ENCODE peak calls at places on chromosomes 12 and 14, in five cellular contexts. Y is left ventricle myocardium superior, J is NAMALWA, M is IMR-90, O is skeletal muscle cell. Z is an unnamed sample.

GRCh38 chr14:68397371-68397779 is 395.5 kb downstream of the ZFP36L1 start:
- DNase-seq in Y (peak), J (no peak), M (no peak), O (no peak), Z (no peak)

GRCh38 chr12:80382254-80382653 is 61.8 kb upstream of the PTPRQ start:
- DNase-seq in Y (no peak), J (no peak), M (no peak), O (no peak), Z (no peak)

GRCh38 chr12:87253157-87253556 is 776.0 kb downstream of the C12orf50 start:
- DNase-seq in Y (no peak), J (no peak), M (no peak), O (no peak), Z (no peak)

GRCh38 chr14:89304972-89305703 is 111.9 kb downstream of the FOXN3 start:
- DNase-seq in Y (no peak), J (peak), M (peak), O (no peak), Z (no peak)

GRCh38 chr12:103272949-103273348 is 222.8 kb downstream of the C12orf42 start:
- DNase-seq in Y (no peak), J (no peak), M (no peak), O (no peak), Z (no peak)

GRCh38 chr12:76644950-76645349 is 85.4 kb upstream of the OSBPL8 start:
- DNase-seq in Y (no peak), J (no peak), M (no peak), O (no peak), Z (no peak)

GRCh38 chr14:58362798-58363412 is 32.8 kb upstream of the TOMM20L start:
- DNase-seq in Y (no peak), J (peak), M (peak), O (no peak), Z (no peak)

GRCh38 chr12:127054531-127054930 is 1212.4 kb upstream of the TMEM132C start:
- DNase-seq in Y (no peak), J (no peak), M (no peak), O (peak), Z (peak)

GRCh38 chr14:45491914-45492313 is 238.9 kb upstream of the MIS18BP1 start:
- DNase-seq in Y (no peak), J (no peak), M (no peak), O (no peak), Z (no peak)

GRCh38 chr12:43835264-43835655 is 621 bp upstream of the TMEM117 start:
- DNase-seq in Y (no peak), J (no peak), M (peak), O (no peak), Z (no peak)

GRCh38 chr12:100145643-100146042 is 3.0 kb upstream of the BLTP3B start:
- DNase-seq in Y (no peak), J (no peak), M (no peak), O (no peak), Z (no peak)

GRCh38 chr14:49549881-49550280 is 36.3 kb downstream of the RPS29 start:
- DNase-seq in Y (no peak), J (no peak), M (peak), O (peak), Z (no peak)

GRCh38 chr12:53299101-53299453 is 418 bp upstream of the MYG1 start:
- DNase-seq in Y (no peak), J (peak), M (peak), O (peak), Z (no peak)

GRCh38 chr12:108519558-108519957 is 4.5 kb downstream of the FICD start:
- DNase-seq in Y (no peak), J (peak), M (no peak), O (no peak), Z (no peak)

GRCh38 chr12:9615420-9616135 is 7.9 kb upstream of the KLRB1 start:
- DNase-seq in Y (no peak), J (peak), M (no peak), O (no peak), Z (no peak)

GRCh38 chr14:21071225-21072041 is 1.3 kb downstream of the ARHGEF40 start:
- DNase-seq in Y (peak), J (peak), M (peak), O (peak), Z (peak)

GRCh38 chr12:32030151-32030550 is 70.9 kb downstream of the RESF1 start:
- DNase-seq in Y (no peak), J (no peak), M (no peak), O (no peak), Z (no peak)

GRCh38 chr12:25585021-25585523 is 32.0 kb upstream of the LMNTD1 start:
- DNase-seq in Y (no peak), J (no peak), M (peak), O (peak), Z (peak)

GRCh38 chr14:85463512-85463911 is 66.4 kb upstream of the FLRT2 start:
- DNase-seq in Y (no peak), J (no peak), M (no peak), O (no peak), Z (no peak)

GRCh38 chr12:98572010-98572409 is 21.5 kb upstream of the SLC25A3 start:
- DNase-seq in Y (no peak), J (peak), M (no peak), O (no peak), Z (no peak)

GRCh38 chr14:87896393-87897380 is 96.3 kb downstream of the GALC start:
- DNase-seq in Y (no peak), J (peak), M (peak), O (peak), Z (no peak)

GRCh38 chr12:85633491-85633890 is 202.7 kb downstream of the RASSF9 start:
- DNase-seq in Y (no peak), J (no peak), M (no peak), O (no peak), Z (no peak)

GRCh38 chr12:6161124-6161882 is 36.8 kb upstream of the VWF start:
- DNase-seq in Y (peak), J (no peak), M (peak), O (peak), Z (no peak)

GRCh38 chr14:60736494-60736893 is 1.9 kb downstream of the MNAT1 start:
- DNase-seq in Y (no peak), J (no peak), M (peak), O (no peak), Z (peak)

GRCh38 chr14:60061371-60061770 is 30.4 kb upstream of the PCNX4 start:
- DNase-seq in Y (no peak), J (no peak), M (no peak), O (no peak), Z (no peak)

GRCh38 chr12:89389755-89390661 is 37.7 kb upstream of the DUSP6 start:
- DNase-seq in Y (no peak), J (no peak), M (peak), O (no peak), Z (no peak)

GRCh38 chr12:102444093-102444492 is 36.3 kb downstream of the IGF1 start:
- DNase-seq in Y (no peak), J (no peak), M (no peak), O (no peak), Z (no peak)

GRCh38 chr14:75280448-75280830 is 1.8 kb downstream of the FOS start:
- DNase-seq in Y (no peak), J (no peak), M (peak), O (no peak), Z (no peak)

GRCh38 chr12:128055567-128055966 is 211.4 kb upstream of the TMEM132C start:
- DNase-seq in Y (no peak), J (no peak), M (no peak), O (no peak), Z (no peak)

GRCh38 chr12:111446044-111446581 is 40.4 kb downstream of the SH2B3 start:
- DNase-seq in Y (peak), J (no peak), M (peak), O (no peak), Z (no peak)

GRCh38 chr12:130818381-130819247 is 20.4 kb downstream of the STX2 start:
- DNase-seq in Y (peak), J (peak), M (no peak), O (no peak), Z (no peak)

GRCh38 chr14:51481643-51482042 is 170.1 kb upstream of the FRMD6 start:
- DNase-seq in Y (no peak), J (no peak), M (no peak), O (no peak), Z (no peak)